ENCODE peak calls at places on chromosomes 1 and 21, in ten cellular contexts. H is AG04450, Z is colonic mucosa, F is neural progenitor cell, M is brain microvascular endothelial cell, R is esophagus muscularis mucosa, U is tibial nerve, I is BJ, B is sigmoid colon, D is HFF-Myc. E is an unnamed sample.

GRCh38 chr1:165570078-165570477 is 26.3 kb downstream of the LRRC52 start:
- DNase-seq in H (no peak), Z (no peak), F (no peak), M (no peak), R (peak), U (no peak), I (no peak), B (no peak), D (no peak), E (no peak)

GRCh38 chr1:15095492-15095867 is 58.1 kb upstream of the TMEM51 start:
- DNase-seq in H (no peak), Z (no peak), F (no peak), M (no peak), R (no peak), U (no peak), I (no peak), B (no peak), D (no peak), E (no peak)

GRCh38 chr1:185936641-185937040 is 202.4 kb downstream of the HMCN1 start:
- DNase-seq in H (no peak), Z (no peak), F (no peak), M (no peak), R (no peak), U (no peak), I (no peak), B (no peak), D (no peak), E (no peak)

GRCh38 chr1:56838726-56839125 is 15.9 kb upstream of the C8A start:
- DNase-seq in H (no peak), Z (no peak), F (no peak), M (peak), R (no peak), U (no peak), I (no peak), B (no peak), D (no peak), E (peak)

GRCh38 chr1:31575373-31576140 is 758 bp upstream of the TINAGL1 start:
- DNase-seq in H (no peak), Z (peak), F (peak), M (no peak), R (no peak), U (no peak), I (no peak), B (peak), D (no peak), E (no peak)

GRCh38 chr1:220682901-220683576 is 7.1 kb upstream of the C1orf115 start:
- DNase-seq in H (no peak), Z (no peak), F (no peak), M (no peak), R (no peak), U (no peak), I (no peak), B (no peak), D (no peak), E (no peak)

GRCh38 chr1:211891708-211892107 is 61.1 kb upstream of the LPGAT1 start:
- DNase-seq in H (no peak), Z (no peak), F (no peak), M (no peak), R (no peak), U (no peak), I (no peak), B (no peak), D (no peak), E (no peak)

GRCh38 chr1:49045371-49045770 is 268.7 kb upstream of the BEND5 start:
- DNase-seq in H (no peak), Z (no peak), F (no peak), M (no peak), R (no peak), U (no peak), I (no peak), B (no peak), D (no peak), E (no peak)

GRCh38 chr1:192609110-192610079 is 26.6 kb upstream of the RGS13 start:
- DNase-seq in H (no peak), Z (peak), F (no peak), M (no peak), R (no peak), U (peak), I (no peak), B (peak), D (no peak), E (no peak)

GRCh38 chr21:36704958-36705678 is 6.2 kb downstream of the SIM2 start:
- DNase-seq in H (no peak), Z (no peak), F (peak), M (no peak), R (no peak), U (no peak), I (no peak), B (peak), D (no peak), E (no peak)

GRCh38 chr1:227753999-227754764 is 18.9 kb downstream of the SNAP47 start:
- DNase-seq in H (no peak), Z (no peak), F (no peak), M (no peak), R (no peak), U (no peak), I (peak), B (no peak), D (no peak), E (peak)

GRCh38 chr1:11731719-11732283 is 4.1 kb upstream of the AGTRAP start:
- DNase-seq in H (peak), Z (peak), F (peak), M (peak), R (peak), U (peak), I (no peak), B (peak), D (no peak), E (peak)

GRCh38 chr1:212691561-212692071 is 8.0 kb downstream of the BATF3 start:
- DNase-seq in H (no peak), Z (no peak), F (no peak), M (no peak), R (no peak), U (no peak), I (no peak), B (no peak), D (no peak), E (no peak)

GRCh38 chr1:207612762-207613161 is 32.2 kb upstream of the CR1L start:
- DNase-seq in H (no peak), Z (no peak), F (peak), M (no peak), R (no peak), U (no peak), I (no peak), B (no peak), D (no peak), E (no peak)

GRCh38 chr1:52203935-52204625 is 62.2 kb downstream of the ZFYVE9 start:
- DNase-seq in H (no peak), Z (no peak), F (no peak), M (no peak), R (no peak), U (no peak), I (no peak), B (no peak), D (no peak), E (no peak)

GRCh38 chr1:22414244-22414751 is 37.4 kb upstream of the ZBTB40 start:
- DNase-seq in H (no peak), Z (peak), F (no peak), M (peak), R (no peak), U (no peak), I (no peak), B (no peak), D (no peak), E (peak)

GRCh38 chr1:1014896-1015681 is 1.8 kb downstream of the ISG15 start:
- DNase-seq in H (no peak), Z (no peak), F (peak), M (no peak), R (no peak), U (no peak), I (no peak), B (no peak), D (no peak), E (no peak)

GRCh38 chr1:88061106-88061829 is 622.8 kb upstream of the PKN2 start:
- DNase-seq in H (peak), Z (peak), F (peak), M (peak), R (no peak), U (peak), I (peak), B (peak), D (peak), E (peak)

GRCh38 chr1:7650801-7651200 is 120.3 kb upstream of the VAMP3 start:
- DNase-seq in H (no peak), Z (no peak), F (peak), M (no peak), R (no peak), U (no peak), I (no peak), B (no peak), D (no peak), E (no peak)

GRCh38 chr1:66624412-66625060 is 90.6 kb downstream of the SGIP1 start:
- DNase-seq in H (no peak), Z (no peak), F (no peak), M (peak), R (no peak), U (no peak), I (peak), B (no peak), D (peak), E (peak)

GRCh38 chr1:183993132-183993531 is 44.4 kb downstream of the COLGALT2 start:
- DNase-seq in H (no peak), Z (no peak), F (no peak), M (no peak), R (no peak), U (no peak), I (no peak), B (no peak), D (no peak), E (no peak)

GRCh38 chr1:59083946-59084865 is 212.7 kb upstream of the FGGY start:
- DNase-seq in H (no peak), Z (no peak), F (peak), M (no peak), R (no peak), U (no peak), I (no peak), B (no peak), D (no peak), E (peak)

GRCh38 chr1:84368441-84368840 is 29.8 kb upstream of the DNASE2B start:
- DNase-seq in H (no peak), Z (no peak), F (no peak), M (no peak), R (no peak), U (no peak), I (no peak), B (no peak), D (no peak), E (no peak)

GRCh38 chr1:168291222-168291824 is 10.6 kb downstream of the TBX19 start:
- DNase-seq in H (no peak), Z (no peak), F (no peak), M (no peak), R (no peak), U (no peak), I (no peak), B (no peak), D (no peak), E (no peak)

GRCh38 chr21:42271065-42271464 is 44.1 kb downstream of the TFF3 start:
- DNase-seq in H (no peak), Z (no peak), F (no peak), M (no peak), R (no peak), U (no peak), I (no peak), B (no peak), D (no peak), E (no peak)

GRCh38 chr21:42272984-42273600 is 42.1 kb downstream of the TFF3 start:
- DNase-seq in H (no peak), Z (no peak), F (no peak), M (no peak), R (no peak), U (no peak), I (no peak), B (no peak), D (no peak), E (no peak)

GRCh38 chr21:42272109-42272962 is 42.9 kb downstream of the TFF3 start:
- DNase-seq in H (no peak), Z (no peak), F (no peak), M (no peak), R (no peak), U (no peak), I (no peak), B (no peak), D (no peak), E (no peak)

GRCh38 chr21:42265229-42265812 is 46.4 kb downstream of the ABCG1 start:
- DNase-seq in H (no peak), Z (no peak), F (no peak), M (no peak), R (no peak), U (no peak), I (no peak), B (no peak), D (no peak), E (no peak)

GRCh38 chr21:42269382-42269781 is 45.8 kb downstream of the TFF3 start:
- DNase-seq in H (no peak), Z (no peak), F (no peak), M (no peak), R (no peak), U (no peak), I (no peak), B (no peak), D (no peak), E (no peak)
- H3K4me3 ChIP-seq in H (no peak), Z (no peak), F (no peak), M (no peak), R (no peak), U (no peak), I (no peak), B (no peak), D (no peak), E (no peak)

DNA sequence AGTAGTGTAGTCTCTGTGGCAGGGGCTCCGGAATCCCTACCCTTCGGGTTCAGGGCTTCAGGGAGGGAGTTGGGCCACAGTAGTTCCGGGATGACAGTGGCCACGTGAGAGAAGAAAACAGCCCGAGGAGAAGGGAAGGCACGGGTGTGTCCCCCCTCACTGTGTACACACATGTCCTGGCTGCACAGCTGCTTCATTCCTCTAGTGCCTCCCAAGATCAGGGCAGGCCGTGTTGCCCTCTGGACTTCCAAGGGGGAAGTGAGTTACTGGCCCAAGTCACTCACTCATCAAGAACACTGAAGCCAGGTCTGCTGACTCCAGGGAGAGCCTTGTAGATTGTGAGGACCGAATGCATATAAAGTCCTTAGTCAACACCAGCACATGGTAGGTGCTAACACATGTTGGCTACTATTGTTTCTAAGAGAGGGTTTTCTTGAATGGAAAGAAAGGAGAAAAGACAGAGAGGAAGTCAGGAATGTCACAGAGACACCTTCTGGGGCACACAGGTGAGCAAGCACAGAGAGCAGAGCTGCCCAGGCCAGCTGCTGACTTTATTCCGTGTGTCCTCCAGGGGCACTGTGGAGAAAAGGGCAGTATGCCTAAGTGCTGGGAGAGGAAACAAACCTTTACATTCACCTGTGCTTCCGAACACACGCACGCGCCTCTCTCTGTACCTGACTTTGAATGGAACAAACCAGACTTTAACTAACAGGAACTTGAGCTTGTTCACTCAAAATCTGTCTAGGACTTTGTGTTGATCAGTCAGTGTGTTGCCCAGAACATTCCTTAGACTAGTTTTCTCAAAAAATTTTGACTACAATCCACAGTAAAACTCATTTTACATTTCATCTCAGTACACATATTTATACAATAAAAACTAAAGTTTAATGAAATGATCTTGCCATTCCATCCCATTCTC is 40.0 kb downstream of the LHX4 start:
- DNase-seq in H (no peak), Z (peak), F (peak), M (no peak), R (no peak), U (peak), I (no peak), B (peak), D (no peak), E (no peak)
- TF ChIP-seq CTCF in H (peak), Z (peak), F (peak), M (peak), R (no peak), U (no peak), I (peak), B (no peak), D (peak), E (peak)

GRCh38 chr21:27146268-27146667 is 179.4 kb upstream of the ADAMTS5 start:
- DNase-seq in H (no peak), Z (no peak), F (no peak), M (no peak), R (no peak), U (no peak), I (no peak), B (no peak), D (no peak), E (no peak)
- H3K4me3 ChIP-seq in H (no peak), Z (no peak), F (no peak), M (no peak), R (no peak), U (no peak), I (no peak), B (no peak), D (no peak), E (no peak)

GRCh38 chr1:235199441-235199840 is 38.4 kb upstream of the RBM34 start:
- DNase-seq in H (no peak), Z (no peak), F (peak), M (peak), R (no peak), U (no peak), I (no peak), B (no peak), D (peak), E (peak)
- TF ChIP-seq CTCF in H (peak), Z (no peak), F (peak), M (peak), R (peak), U (no peak), I (peak), B (no peak), D (peak), E (peak)

GRCh38 chr1:156858959-156859522 is at the start of gene INSRR:
- DNase-seq in H (no peak), Z (no peak), F (peak), M (no peak), R (no peak), U (no peak), I (no peak), B (no peak), D (no peak), E (peak)
- H3K4me3 ChIP-seq in H (peak), Z (peak), F (peak), M (peak), R (peak), U (no peak), I (peak), B (peak), D (peak), E (peak)

GRCh38 chr1:163290025-163290610 is 31.6 kb upstream of the NUF2 start:
- DNase-seq in H (peak), Z (no peak), F (no peak), M (no peak), R (no peak), U (no peak), I (no peak), B (no peak), D (no peak), E (no peak)
- TF ChIP-seq CTCF in H (no peak), Z (no peak), F (no peak), M (no peak), R (no peak), U (no peak), I (no peak), B (no peak), D (no peak), E (no peak)

GRCh38 chr1:8878448-8879347 is at the start of gene ENO1:
- DNase-seq in H (peak), Z (peak), F (peak), M (peak), R (peak), U (peak), I (peak), B (peak), D (peak), E (peak)

GRCh38 chr1:8883510-8883909 is 5.0 kb upstream of the ENO1 start:
- DNase-seq in H (no peak), Z (no peak), F (no peak), M (no peak), R (no peak), U (no peak), I (no peak), B (no peak), D (no peak), E (no peak)

GRCh38 chr1:8880068-8880676 is 1.7 kb upstream of the ENO1 start:
- DNase-seq in H (peak), Z (peak), F (no peak), M (peak), R (no peak), U (peak), I (peak), B (peak), D (peak), E (peak)

GRCh38 chr1:8876099-8876496 is 2.4 kb downstream of the ENO1 start:
- DNase-seq in H (no peak), Z (no peak), F (no peak), M (no peak), R (no peak), U (no peak), I (no peak), B (no peak), D (no peak), E (no peak)

DNA sequence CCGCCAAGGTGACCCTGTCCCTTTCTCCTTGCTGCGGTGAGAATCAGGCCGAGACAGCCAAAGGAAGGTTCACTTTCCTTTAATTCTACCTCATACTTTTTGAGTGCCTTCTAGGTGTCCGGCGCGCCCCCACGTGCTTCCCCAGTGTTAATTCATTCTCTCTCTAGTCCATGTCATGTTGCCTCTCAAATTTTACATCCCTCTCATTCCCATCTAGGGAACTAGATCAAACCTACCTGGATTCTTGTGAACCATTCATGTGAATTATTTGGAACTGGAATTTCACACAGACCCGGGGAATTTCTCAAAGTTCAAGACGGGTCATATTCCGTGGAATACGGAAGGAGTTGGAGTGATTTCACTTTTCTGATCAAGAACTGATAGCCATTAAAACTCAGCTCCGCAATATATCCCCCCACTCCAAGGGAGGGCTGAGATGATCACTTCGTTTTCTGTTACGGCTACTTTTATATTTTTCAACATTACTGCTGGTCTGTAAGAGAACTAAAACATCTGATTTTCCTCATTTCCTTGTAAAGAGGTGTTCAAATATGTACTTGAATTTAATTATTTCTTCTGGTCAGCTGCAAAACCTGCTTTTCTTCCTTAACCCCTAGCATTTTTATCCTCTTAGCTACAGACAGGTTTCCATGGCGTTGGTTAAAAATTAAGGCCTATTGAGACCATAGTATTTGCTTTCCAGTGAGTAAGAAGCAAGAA is 1.0 kb upstream of the ENO1 start:
- DNase-seq in H (no peak), Z (no peak), F (no peak), M (no peak), R (no peak), U (peak), I (no peak), B (peak), D (no peak), E (peak)
- H3K4me3 ChIP-seq in H (peak), Z (peak), F (peak), M (peak), R (peak), U (peak), I (peak), B (peak), D (peak), E (peak)

GRCh38 chr1:155052412-155053400 is 1.6 kb downstream of the ADAM15 start:
- DNase-seq in H (no peak), Z (peak), F (peak), M (no peak), R (no peak), U (no peak), I (no peak), B (no peak), D (no peak), E (no peak)
- TF ChIP-seq CTCF in H (peak), Z (no peak), F (peak), M (peak), R (peak), U (no peak), I (peak), B (peak), D (peak), E (peak)

DNA sequence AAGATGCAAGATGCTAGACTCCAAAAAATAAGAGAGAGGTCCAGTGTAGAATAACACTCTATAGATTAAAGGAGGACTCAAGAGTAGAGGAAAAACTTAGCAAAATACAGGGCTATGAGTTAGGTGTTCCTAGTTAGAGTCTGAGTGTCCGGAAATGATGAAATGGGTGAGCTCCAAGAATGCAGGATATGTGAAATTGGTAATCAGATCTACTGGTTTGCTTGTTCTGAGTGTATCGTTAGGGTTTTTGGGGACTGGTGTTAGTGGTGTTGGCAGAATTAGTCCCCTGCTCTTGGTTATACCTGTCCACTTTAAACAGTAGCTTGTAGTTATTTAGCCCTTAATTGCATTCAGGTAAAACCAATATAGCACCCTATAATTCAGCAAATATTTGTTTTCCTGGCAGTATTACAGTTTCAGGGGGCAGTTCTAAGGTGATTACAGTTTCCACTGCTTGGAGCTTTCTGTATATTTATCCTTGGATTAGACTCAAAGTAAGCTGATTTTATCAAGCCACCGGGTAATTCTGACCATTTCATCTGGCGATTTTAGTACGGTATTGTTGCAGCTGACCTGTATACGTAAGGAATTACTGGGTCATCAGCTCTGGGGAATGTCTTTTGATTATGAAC is 332.7 kb downstream of the CHRM3 start:
- DNase-seq in H (no peak), Z (no peak), F (no peak), M (no peak), R (no peak), U (no peak), I (no peak), B (no peak), D (no peak), E (no peak)
- H3K4me3 ChIP-seq in H (no peak), Z (no peak), F (no peak), M (no peak), R (no peak), U (no peak), I (no peak), B (no peak), D (no peak), E (no peak)

E was measured in astrocyte of the spinal cord.